ENCODE peak calls at places on chromosome 7, in nine cellular contexts. M is cardiac fibroblast, J is hepatocyte, U is A549, F is GM23248, W is astrocyte of the spinal cord, T is fibroblast of pulmonary artery, K is SK-N-SH, P is neuronal stem cell. C is an unnamed sample.

GRCh38 chr7:37908221-37908788 is 8.3 kb downstream of the SFRP4 start:
- DNase-seq in M (no peak), J (no peak), U (no peak), F (peak; percentile 56), W (peak; percentile 99), T (peak; percentile 83), K (no peak), P (no peak), C (peak; percentile 42)

GRCh38 chr7:927031-927671 is 27.3 kb downstream of the ADAP1 start:
- DNase-seq in M (no peak), J (no peak), U (no peak), F (peak; percentile 26), W (no peak), T (no peak), K (no peak), P (no peak), C (no peak)

GRCh38 chr7:41114691-41115090 is 588.2 kb downstream of the INHBA start:
- DNase-seq in M (no peak), J (no peak), U (no peak), F (no peak), W (no peak), T (no peak), K (no peak), P (no peak), C (no peak)

GRCh38 chr7:18778594-18778993 is 283.0 kb downstream of the HDAC9 start:
- DNase-seq in M (peak; percentile 54), J (no peak), U (no peak), F (peak; percentile 61), W (peak; percentile 94), T (peak; percentile 58), K (no peak), P (no peak), C (no peak)

GRCh38 chr7:92835140-92835850 is 1.1 kb downstream of the CDK6 start:
- DNase-seq in M (peak; percentile 81), J (peak; percentile 78), U (peak; percentile 79), F (peak; percentile 88), W (peak; percentile 77), T (peak; percentile 82), K (peak; percentile 66), P (peak; percentile 76), C (peak; percentile 48)

GRCh38 chr7:27606270-27607209 is 56.1 kb downstream of the HIBADH start:
- DNase-seq in M (peak; percentile 21), J (peak; percentile 70), U (peak; percentile 59), F (peak; percentile 76), W (peak; percentile 71), T (peak; percentile 51), K (no peak), P (no peak), C (peak; percentile 30)

GRCh38 chr7:24907311-24907886 is 72.6 kb downstream of the OSBPL3 start:
- DNase-seq in M (peak; percentile 43), J (no peak), U (peak; percentile 53), F (peak; percentile 63), W (peak; percentile 63), T (peak; percentile 61), K (no peak), P (no peak), C (no peak)

GRCh38 chr7:81611040-81611439 is 158.8 kb downstream of the HGF start:
- DNase-seq in M (no peak), J (no peak), U (no peak), F (no peak), W (no peak), T (no peak), K (no peak), P (no peak), C (no peak)

GRCh38 chr7:1229956-1230355 is 2.7 kb upstream of the UNCX start:
- DNase-seq in M (no peak), J (no peak), U (no peak), F (no peak), W (no peak), T (no peak), K (no peak), P (no peak), C (no peak)

GRCh38 chr7:37081436-37081835 is 357.1 kb upstream of the AOAH start:
- DNase-seq in M (peak; percentile 10), J (peak; percentile 47), U (peak; percentile 11), F (no peak), W (no peak), T (peak; percentile 35), K (no peak), P (no peak), C (no peak)

GRCh38 chr7:32100508-32100907 is 30.3 kb upstream of the PDE1C start:
- DNase-seq in M (no peak), J (no peak), U (no peak), F (no peak), W (no peak), T (no peak), K (no peak), P (no peak), C (no peak)

GRCh38 chr7:138657854-138658386 is 43.2 kb downstream of the SVOPL start:
- DNase-seq in M (no peak), J (no peak), U (no peak), F (no peak), W (no peak), T (no peak), K (no peak), P (no peak), C (no peak)

GRCh38 chr7:31043035-31043434 is 9.1 kb upstream of the ADCYAP1R1 start:
- DNase-seq in M (no peak), J (no peak), U (no peak), F (no peak), W (no peak), T (no peak), K (peak; percentile 85), P (peak; percentile 89), C (no peak)

GRCh38 chr7:111803015-111803758 is 240.9 kb upstream of the IMMP2L start:
- DNase-seq in M (peak; percentile 26), J (peak; percentile 16), U (no peak), F (peak; percentile 61), W (peak; percentile 40), T (peak; percentile 30), K (no peak), P (no peak), C (no peak)

GRCh38 chr7:4069268-4070095 is 612.6 kb upstream of the FOXK1 start:
- DNase-seq in M (no peak), J (no peak), U (no peak), F (no peak), W (no peak), T (no peak), K (no peak), P (no peak), C (no peak)

GRCh38 chr7:150954986-150955518 is 23.1 kb downstream of the KCNH2 start:
- DNase-seq in M (no peak), J (no peak), U (no peak), F (no peak), W (no peak), T (no peak), K (no peak), P (no peak), C (no peak)

GRCh38 chr7:92880212-92881090 is 44.1 kb upstream of the CDK6 start:
- DNase-seq in M (peak; percentile 37), J (peak; percentile 19), U (peak; percentile 47), F (no peak), W (no peak), T (peak; percentile 47), K (peak; percentile 39), P (no peak), C (no peak)

GRCh38 chr7:74027683-74028320 is at the start of gene ELN:
- DNase-seq in M (peak; percentile 96), J (peak; percentile 73), U (no peak), F (peak; percentile 62), W (no peak), T (peak; percentile 83), K (peak; percentile 87), P (no peak), C (no peak)

DNA sequence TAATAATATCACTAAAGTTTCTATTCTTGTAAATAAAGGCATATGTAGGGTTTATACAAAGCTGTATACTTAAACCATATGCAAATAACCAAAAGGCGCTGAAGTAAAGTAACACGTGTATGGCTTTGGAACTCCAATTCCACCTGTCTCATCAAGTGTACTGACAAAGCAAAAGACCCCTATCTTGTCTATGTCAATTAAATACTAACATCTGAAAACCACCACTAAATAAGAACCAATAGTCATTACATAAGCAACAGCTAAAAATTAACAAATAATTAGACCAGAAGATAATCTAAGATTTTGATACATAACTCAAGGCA is 93.9 kb downstream of the KMT2C start:
- DNase-seq in M (no peak), J (no peak), U (no peak), F (no peak), W (no peak), T (no peak), K (no peak), P (no peak), C (no peak)
- H3K4me3 ChIP-seq in M (no peak overlapping the region), J (no peak overlapping the region), U (no peak overlapping the region), F (no peak overlapping the region), W (no peak overlapping the region), T (no peak overlapping the region), K (no peak overlapping the region), P (no peak overlapping the region), C (no peak overlapping the region)

GRCh38 chr7:11830582-11831382 is 1.2 kb downstream of the THSD7A start:
- DNase-seq in M (peak; percentile 39), J (peak; percentile 19), U (no peak), F (peak; percentile 29), W (peak; percentile 37), T (peak; percentile 55), K (peak; percentile 50), P (no peak), C (no peak)
- H3K4me3 ChIP-seq in M (peak overlapping the region; percentile 62), J (peak overlapping the region; percentile 82), U (peak overlapping the region; percentile 54), F (peak overlapping the region; percentile 80), W (peak overlapping the region; percentile 58), T (peak overlapping the region; percentile 69), K (peak overlapping the region; percentile 68), P (no peak overlapping the region), C (no peak overlapping the region)

GRCh38 chr7:118184392-118184899 is 482 bp downstream of the LSM8 start:
- DNase-seq in M (peak; percentile 12), J (no peak), U (no peak), F (peak; percentile 29), W (no peak), T (peak; percentile 10), K (peak; percentile 28), P (no peak), C (no peak)

GRCh38 chr7:118185163-118185860 is 1.3 kb downstream of the LSM8 start:
- DNase-seq in M (peak; percentile 21), J (no peak), U (no peak), F (peak; percentile 58), W (peak; percentile 7), T (peak; percentile 20), K (no peak), P (no peak), C (no peak)

GRCh38 chr7:118183586-118184391 is at the start of gene LSM8:
- DNase-seq in M (peak; percentile 99), J (peak; percentile 98), U (peak; percentile 98), F (peak; percentile 99), W (peak; percentile 99), T (peak; percentile 99), K (peak; percentile 95), P (peak; percentile 95), C (peak; percentile 92)

GRCh38 chr7:118183254-118183585 is 744 bp upstream of the LSM8 start:
- DNase-seq in M (peak; percentile 18), J (no peak), U (peak; percentile 6), F (peak; percentile 41), W (no peak), T (peak; percentile 20), K (peak; percentile 7), P (no peak), C (no peak)

GRCh38 chr7:118186491-118186890 is 2.5 kb downstream of the LSM8 start:
- DNase-seq in M (no peak), J (no peak), U (no peak), F (peak; percentile 21), W (no peak), T (no peak), K (no peak), P (no peak), C (no peak)
- H3K4me3 ChIP-seq in M (no peak overlapping the region), J (no peak overlapping the region), U (no peak overlapping the region), F (peak overlapping the region; percentile 93), W (no peak overlapping the region), T (no peak overlapping the region), K (no peak overlapping the region), P (no peak overlapping the region), C (no peak overlapping the region)

GRCh38 chr7:107408349-107408748 is 61.5 kb upstream of the GPR22 start:
- DNase-seq in M (peak; percentile 30), J (no peak), U (no peak), F (no peak), W (no peak), T (peak; percentile 12), K (no peak), P (no peak), C (no peak)
- H3K4me3 ChIP-seq in M (no peak overlapping the region), J (no peak overlapping the region), U (no peak overlapping the region), F (no peak overlapping the region), W (no peak overlapping the region), T (no peak overlapping the region), K (no peak overlapping the region), P (no peak overlapping the region), C (no peak overlapping the region)

C was measured in MG63.